ENCODE peak calls at places on chromosomes 16 and 17, in seven cellular contexts. One of them, this sample, is unnamed.

GRCh38 chr17:2029911-2030778 is at the start of gene DPH1:
- DNase-seq in C1 segment of cervical spinal cord: peak
- DNase-seq in stromal cell of bone marrow: peak
- DNase-seq in AG08396: peak
- DNase-seq in activated CD8-positive, alpha-beta T cell treated with anti-CD3 and anti-CD28 coated beads, Interleukin-2, amount 10 ng/mL, durations not matched to agents 7 days and 5 days: peak
- DNase-seq in activated gamma-delta T cell treated with anti-CD3 and anti-CD28 coated beads, Interleukin-2, amount 50 U/mL, for 16 hours: peak
- DNase-seq in ascending aorta: peak
- DNase-seq in this sample: peak

GRCh38 chr17:42221886-42222745 is 27.8 kb upstream of the GHDC start:
- DNase-seq in C1 segment of cervical spinal cord: peak
- DNase-seq in AG08396: peak
- DNase-seq in activated gamma-delta T cell treated with anti-CD3 and anti-CD28 coated beads, Interleukin-2, amount 50 U/mL, for 16 hours: peak
- DNase-seq in ascending aorta: no peak
- DNase-seq in stromal cell of bone marrow: peak
- DNase-seq in activated CD8-positive, alpha-beta T cell treated with anti-CD3 and anti-CD28 coated beads, Interleukin-2, amount 10 ng/mL, durations not matched to agents 7 days and 5 days: peak
- DNase-seq in this sample: no peak

GRCh38 chr17:42009170-42009569 is 8.1 kb downstream of the DNAJC7 start:
- DNase-seq in C1 segment of cervical spinal cord: peak
- DNase-seq in AG08396: no peak
- DNase-seq in activated gamma-delta T cell treated with anti-CD3 and anti-CD28 coated beads, Interleukin-2, amount 50 U/mL, for 16 hours: no peak
- DNase-seq in ascending aorta: no peak
- DNase-seq in activated CD8-positive, alpha-beta T cell treated with anti-CD3 and anti-CD28 coated beads, Interleukin-2, amount 10 ng/mL, durations not matched to agents 7 days and 5 days: no peak
- DNase-seq in stromal cell of bone marrow: no peak
- DNase-seq in this sample: no peak

GRCh38 chr16:74743668-74744299 is 30.8 kb downstream of the FA2H start:
- DNase-seq in ascending aorta: no peak
- DNase-seq in C1 segment of cervical spinal cord: no peak
- DNase-seq in activated CD8-positive, alpha-beta T cell treated with anti-CD3 and anti-CD28 coated beads, Interleukin-2, amount 10 ng/mL, durations not matched to agents 7 days and 5 days: no peak
- DNase-seq in AG08396: peak
- DNase-seq in stromal cell of bone marrow: peak
- DNase-seq in activated gamma-delta T cell treated with anti-CD3 and anti-CD28 coated beads, Interleukin-2, amount 50 U/mL, for 16 hours: no peak
- DNase-seq in this sample: peak

GRCh38 chr17:79835953-79836951 is 3.0 kb downstream of the CBX4 start:
- DNase-seq in activated CD8-positive, alpha-beta T cell treated with anti-CD3 and anti-CD28 coated beads, Interleukin-2, amount 10 ng/mL, durations not matched to agents 7 days and 5 days: no peak
- DNase-seq in stromal cell of bone marrow: no peak
- DNase-seq in C1 segment of cervical spinal cord: no peak
- DNase-seq in ascending aorta: no peak
- DNase-seq in AG08396: no peak
- DNase-seq in activated gamma-delta T cell treated with anti-CD3 and anti-CD28 coated beads, Interleukin-2, amount 50 U/mL, for 16 hours: no peak
- DNase-seq in this sample: no peak

GRCh38 chr17:77366558-77367245 is 225.9 kb downstream of the SEC14L1 start:
- DNase-seq in activated CD8-positive, alpha-beta T cell treated with anti-CD3 and anti-CD28 coated beads, Interleukin-2, amount 10 ng/mL, durations not matched to agents 7 days and 5 days: no peak
- DNase-seq in ascending aorta: no peak
- DNase-seq in stromal cell of bone marrow: no peak
- DNase-seq in AG08396: no peak
- DNase-seq in activated gamma-delta T cell treated with anti-CD3 and anti-CD28 coated beads, Interleukin-2, amount 50 U/mL, for 16 hours: no peak
- DNase-seq in C1 segment of cervical spinal cord: no peak
- DNase-seq in this sample: no peak

GRCh38 chr16:46745594-46745993 is 2.5 kb downstream of the MYLK3 start:
- DNase-seq in activated gamma-delta T cell treated with anti-CD3 and anti-CD28 coated beads, Interleukin-2, amount 50 U/mL, for 16 hours: no peak
- DNase-seq in ascending aorta: no peak
- DNase-seq in C1 segment of cervical spinal cord: no peak
- DNase-seq in activated CD8-positive, alpha-beta T cell treated with anti-CD3 and anti-CD28 coated beads, Interleukin-2, amount 10 ng/mL, durations not matched to agents 7 days and 5 days: no peak
- DNase-seq in AG08396: no peak
- DNase-seq in stromal cell of bone marrow: no peak
- DNase-seq in this sample: no peak

GRCh38 chr16:68128577-68129305 is 43.6 kb downstream of the NFATC3 start:
- DNase-seq in activated gamma-delta T cell treated with anti-CD3 and anti-CD28 coated beads, Interleukin-2, amount 50 U/mL, for 16 hours: no peak
- DNase-seq in AG08396: no peak
- DNase-seq in ascending aorta: no peak
- DNase-seq in activated CD8-positive, alpha-beta T cell treated with anti-CD3 and anti-CD28 coated beads, Interleukin-2, amount 10 ng/mL, durations not matched to agents 7 days and 5 days: no peak
- DNase-seq in stromal cell of bone marrow: no peak
- DNase-seq in C1 segment of cervical spinal cord: no peak
- DNase-seq in this sample: peak

GRCh38 chr17:7396147-7396546 is 1.8 kb upstream of the PLSCR3 start:
- DNase-seq in AG08396: no peak
- DNase-seq in activated CD8-positive, alpha-beta T cell treated with anti-CD3 and anti-CD28 coated beads, Interleukin-2, amount 10 ng/mL, durations not matched to agents 7 days and 5 days: no peak
- DNase-seq in ascending aorta: no peak
- DNase-seq in C1 segment of cervical spinal cord: no peak
- DNase-seq in stromal cell of bone marrow: no peak
- DNase-seq in activated gamma-delta T cell treated with anti-CD3 and anti-CD28 coated beads, Interleukin-2, amount 50 U/mL, for 16 hours: no peak
- DNase-seq in this sample: no peak

GRCh38 chr17:74994440-74994839 is 7.0 kb downstream of the CDR2L start:
- DNase-seq in stromal cell of bone marrow: no peak
- DNase-seq in C1 segment of cervical spinal cord: no peak
- DNase-seq in activated CD8-positive, alpha-beta T cell treated with anti-CD3 and anti-CD28 coated beads, Interleukin-2, amount 10 ng/mL, durations not matched to agents 7 days and 5 days: no peak
- DNase-seq in ascending aorta: no peak
- DNase-seq in activated gamma-delta T cell treated with anti-CD3 and anti-CD28 coated beads, Interleukin-2, amount 50 U/mL, for 16 hours: no peak
- DNase-seq in AG08396: no peak
- DNase-seq in this sample: no peak

GRCh38 chr17:16872836-16873653 is 98.9 kb downstream of the TNFRSF13B start:
- DNase-seq in C1 segment of cervical spinal cord: no peak
- DNase-seq in activated CD8-positive, alpha-beta T cell treated with anti-CD3 and anti-CD28 coated beads, Interleukin-2, amount 10 ng/mL, durations not matched to agents 7 days and 5 days: peak
- DNase-seq in stromal cell of bone marrow: no peak
- DNase-seq in ascending aorta: peak
- DNase-seq in AG08396: peak
- DNase-seq in activated gamma-delta T cell treated with anti-CD3 and anti-CD28 coated beads, Interleukin-2, amount 50 U/mL, for 16 hours: no peak
- DNase-seq in this sample: no peak

GRCh38 chr17:42748202-42748905 is 3.5 kb upstream of the EZH1 start:
- DNase-seq in activated gamma-delta T cell treated with anti-CD3 and anti-CD28 coated beads, Interleukin-2, amount 50 U/mL, for 16 hours: no peak
- DNase-seq in stromal cell of bone marrow: no peak
- DNase-seq in AG08396: no peak
- DNase-seq in activated CD8-positive, alpha-beta T cell treated with anti-CD3 and anti-CD28 coated beads, Interleukin-2, amount 10 ng/mL, durations not matched to agents 7 days and 5 days: no peak
- DNase-seq in ascending aorta: no peak
- DNase-seq in C1 segment of cervical spinal cord: no peak
- DNase-seq in this sample: no peak

GRCh38 chr16:49377196-49377755 is 3.7 kb downstream of the C16orf78 start:
- DNase-seq in stromal cell of bone marrow: no peak
- DNase-seq in activated gamma-delta T cell treated with anti-CD3 and anti-CD28 coated beads, Interleukin-2, amount 50 U/mL, for 16 hours: no peak
- DNase-seq in AG08396: no peak
- DNase-seq in ascending aorta: no peak
- DNase-seq in C1 segment of cervical spinal cord: no peak
- DNase-seq in activated CD8-positive, alpha-beta T cell treated with anti-CD3 and anti-CD28 coated beads, Interleukin-2, amount 10 ng/mL, durations not matched to agents 7 days and 5 days: no peak
- DNase-seq in this sample: no peak

GRCh38 chr17:1639549-1639948 is 6.0 kb downstream of the SCARF1 start:
- DNase-seq in stromal cell of bone marrow: no peak
- DNase-seq in activated CD8-positive, alpha-beta T cell treated with anti-CD3 and anti-CD28 coated beads, Interleukin-2, amount 10 ng/mL, durations not matched to agents 7 days and 5 days: no peak
- DNase-seq in AG08396: no peak
- DNase-seq in activated gamma-delta T cell treated with anti-CD3 and anti-CD28 coated beads, Interleukin-2, amount 50 U/mL, for 16 hours: no peak
- DNase-seq in C1 segment of cervical spinal cord: no peak
- DNase-seq in ascending aorta: no peak
- DNase-seq in this sample: no peak

GRCh38 chr17:57355090-57355859 is 99.0 kb downstream of the MSI2 start:
- DNase-seq in activated CD8-positive, alpha-beta T cell treated with anti-CD3 and anti-CD28 coated beads, Interleukin-2, amount 10 ng/mL, durations not matched to agents 7 days and 5 days: no peak
- DNase-seq in ascending aorta: peak
- DNase-seq in activated gamma-delta T cell treated with anti-CD3 and anti-CD28 coated beads, Interleukin-2, amount 50 U/mL, for 16 hours: no peak
- DNase-seq in stromal cell of bone marrow: no peak
- DNase-seq in C1 segment of cervical spinal cord: no peak
- DNase-seq in AG08396: no peak
- DNase-seq in this sample: no peak

GRCh38 chr17:54795046-54795445 is 105.6 kb upstream of the TOM1L1 start:
- DNase-seq in C1 segment of cervical spinal cord: no peak
- DNase-seq in activated gamma-delta T cell treated with anti-CD3 and anti-CD28 coated beads, Interleukin-2, amount 50 U/mL, for 16 hours: no peak
- DNase-seq in ascending aorta: no peak
- DNase-seq in AG08396: no peak
- DNase-seq in stromal cell of bone marrow: no peak
- DNase-seq in activated CD8-positive, alpha-beta T cell treated with anti-CD3 and anti-CD28 coated beads, Interleukin-2, amount 10 ng/mL, durations not matched to agents 7 days and 5 days: no peak
- DNase-seq in this sample: no peak

GRCh38 chr17:57576744-57577143 is 168.4 kb downstream of the CCDC182 start:
- DNase-seq in AG08396: no peak
- DNase-seq in stromal cell of bone marrow: no peak
- DNase-seq in ascending aorta: no peak
- DNase-seq in activated CD8-positive, alpha-beta T cell treated with anti-CD3 and anti-CD28 coated beads, Interleukin-2, amount 10 ng/mL, durations not matched to agents 7 days and 5 days: no peak
- DNase-seq in activated gamma-delta T cell treated with anti-CD3 and anti-CD28 coated beads, Interleukin-2, amount 50 U/mL, for 16 hours: no peak
- DNase-seq in C1 segment of cervical spinal cord: no peak
- DNase-seq in this sample: no peak

GRCh38 chr17:79476074-79476473 is 134.8 kb downstream of the RBFOX3 start:
- DNase-seq in ascending aorta: no peak
- DNase-seq in activated gamma-delta T cell treated with anti-CD3 and anti-CD28 coated beads, Interleukin-2, amount 50 U/mL, for 16 hours: no peak
- DNase-seq in C1 segment of cervical spinal cord: no peak
- DNase-seq in stromal cell of bone marrow: no peak
- DNase-seq in AG08396: no peak
- DNase-seq in activated CD8-positive, alpha-beta T cell treated with anti-CD3 and anti-CD28 coated beads, Interleukin-2, amount 10 ng/mL, durations not matched to agents 7 days and 5 days: no peak
- DNase-seq in this sample: no peak

GRCh38 chr17:40070895-40071719 is 8.3 kb downstream of the THRA start:
- DNase-seq in ascending aorta: peak
- DNase-seq in activated CD8-positive, alpha-beta T cell treated with anti-CD3 and anti-CD28 coated beads, Interleukin-2, amount 10 ng/mL, durations not matched to agents 7 days and 5 days: no peak
- DNase-seq in C1 segment of cervical spinal cord: no peak
- DNase-seq in activated gamma-delta T cell treated with anti-CD3 and anti-CD28 coated beads, Interleukin-2, amount 50 U/mL, for 16 hours: no peak
- DNase-seq in AG08396: no peak
- DNase-seq in stromal cell of bone marrow: no peak
- DNase-seq in this sample: no peak

GRCh38 chr17:33112763-33113162 is 121.1 kb downstream of the SPACA3 start:
- DNase-seq in activated CD8-positive, alpha-beta T cell treated with anti-CD3 and anti-CD28 coated beads, Interleukin-2, amount 10 ng/mL, durations not matched to agents 7 days and 5 days: no peak
- DNase-seq in stromal cell of bone marrow: peak
- DNase-seq in C1 segment of cervical spinal cord: no peak
- DNase-seq in ascending aorta: no peak
- DNase-seq in activated gamma-delta T cell treated with anti-CD3 and anti-CD28 coated beads, Interleukin-2, amount 50 U/mL, for 16 hours: no peak
- DNase-seq in AG08396: peak
- DNase-seq in this sample: no peak

GRCh38 chr16:83779881-83780280 is 27.9 kb upstream of the HSBP1 start:
- DNase-seq in activated gamma-delta T cell treated with anti-CD3 and anti-CD28 coated beads, Interleukin-2, amount 50 U/mL, for 16 hours: no peak
- DNase-seq in ascending aorta: no peak
- DNase-seq in activated CD8-positive, alpha-beta T cell treated with anti-CD3 and anti-CD28 coated beads, Interleukin-2, amount 10 ng/mL, durations not matched to agents 7 days and 5 days: no peak
- DNase-seq in AG08396: no peak
- DNase-seq in C1 segment of cervical spinal cord: no peak
- DNase-seq in stromal cell of bone marrow: peak
- DNase-seq in this sample: no peak

GRCh38 chr17:31802502-31802901 is 56.5 kb downstream of the COPRS start:
- DNase-seq in C1 segment of cervical spinal cord: no peak
- DNase-seq in ascending aorta: no peak
- DNase-seq in stromal cell of bone marrow: no peak
- DNase-seq in activated CD8-positive, alpha-beta T cell treated with anti-CD3 and anti-CD28 coated beads, Interleukin-2, amount 10 ng/mL, durations not matched to agents 7 days and 5 days: no peak
- DNase-seq in AG08396: no peak
- DNase-seq in activated gamma-delta T cell treated with anti-CD3 and anti-CD28 coated beads, Interleukin-2, amount 50 U/mL, for 16 hours: no peak
- DNase-seq in this sample: no peak

GRCh38 chr16:19753815-19754643 is 36.0 kb downstream of the IQCK start:
- DNase-seq in AG08396: no peak
- DNase-seq in C1 segment of cervical spinal cord: no peak
- DNase-seq in activated CD8-positive, alpha-beta T cell treated with anti-CD3 and anti-CD28 coated beads, Interleukin-2, amount 10 ng/mL, durations not matched to agents 7 days and 5 days: no peak
- DNase-seq in activated gamma-delta T cell treated with anti-CD3 and anti-CD28 coated beads, Interleukin-2, amount 50 U/mL, for 16 hours: no peak
- DNase-seq in ascending aorta: peak
- DNase-seq in stromal cell of bone marrow: no peak
- DNase-seq in this sample: no peak

GRCh38 chr17:64718058-64718457 is 56.0 kb upstream of the SMURF2 start:
- DNase-seq in C1 segment of cervical spinal cord: no peak
- DNase-seq in stromal cell of bone marrow: no peak
- DNase-seq in AG08396: no peak
- DNase-seq in ascending aorta: no peak
- DNase-seq in activated CD8-positive, alpha-beta T cell treated with anti-CD3 and anti-CD28 coated beads, Interleukin-2, amount 10 ng/mL, durations not matched to agents 7 days and 5 days: no peak
- DNase-seq in activated gamma-delta T cell treated with anti-CD3 and anti-CD28 coated beads, Interleukin-2, amount 50 U/mL, for 16 hours: no peak
- DNase-seq in this sample: no peak

GRCh38 chr17:40063034-40063765 is 435 bp downstream of the THRA start:
- DNase-seq in ascending aorta: no peak
- DNase-seq in stromal cell of bone marrow: no peak
- DNase-seq in activated gamma-delta T cell treated with anti-CD3 and anti-CD28 coated beads, Interleukin-2, amount 50 U/mL, for 16 hours: no peak
- DNase-seq in AG08396: peak
- DNase-seq in activated CD8-positive, alpha-beta T cell treated with anti-CD3 and anti-CD28 coated beads, Interleukin-2, amount 10 ng/mL, durations not matched to agents 7 days and 5 days: peak
- DNase-seq in C1 segment of cervical spinal cord: no peak
- DNase-seq in this sample: no peak

GRCh38 chr16:2447920-2448583 is 11.9 kb upstream of the TEDC2 start:
- DNase-seq in stromal cell of bone marrow: no peak
- DNase-seq in C1 segment of cervical spinal cord: no peak
- DNase-seq in activated gamma-delta T cell treated with anti-CD3 and anti-CD28 coated beads, Interleukin-2, amount 50 U/mL, for 16 hours: no peak
- DNase-seq in ascending aorta: no peak
- DNase-seq in AG08396: peak
- DNase-seq in activated CD8-positive, alpha-beta T cell treated with anti-CD3 and anti-CD28 coated beads, Interleukin-2, amount 10 ng/mL, durations not matched to agents 7 days and 5 days: no peak
- DNase-seq in this sample: no peak

GRCh38 chr16:3012246-3012645 is 477 bp upstream of the CLDN9 start:
- DNase-seq in AG08396: no peak
- DNase-seq in C1 segment of cervical spinal cord: no peak
- DNase-seq in stromal cell of bone marrow: no peak
- DNase-seq in activated CD8-positive, alpha-beta T cell treated with anti-CD3 and anti-CD28 coated beads, Interleukin-2, amount 10 ng/mL, durations not matched to agents 7 days and 5 days: no peak
- DNase-seq in activated gamma-delta T cell treated with anti-CD3 and anti-CD28 coated beads, Interleukin-2, amount 50 U/mL, for 16 hours: no peak
- DNase-seq in ascending aorta: no peak
- DNase-seq in this sample: no peak

GRCh38 chr16:75789237-75789636 is 62.9 kb upstream of the CPHXL start:
- DNase-seq in AG08396: peak
- DNase-seq in C1 segment of cervical spinal cord: no peak
- DNase-seq in activated gamma-delta T cell treated with anti-CD3 and anti-CD28 coated beads, Interleukin-2, amount 50 U/mL, for 16 hours: peak
- DNase-seq in stromal cell of bone marrow: peak
- DNase-seq in ascending aorta: no peak
- DNase-seq in activated CD8-positive, alpha-beta T cell treated with anti-CD3 and anti-CD28 coated beads, Interleukin-2, amount 10 ng/mL, durations not matched to agents 7 days and 5 days: peak
- DNase-seq in this sample: no peak

GRCh38 chr17:68437979-68438877 is 19.1 kb downstream of the WIPI1 start:
- DNase-seq in C1 segment of cervical spinal cord: no peak
- DNase-seq in activated CD8-positive, alpha-beta T cell treated with anti-CD3 and anti-CD28 coated beads, Interleukin-2, amount 10 ng/mL, durations not matched to agents 7 days and 5 days: peak
- DNase-seq in stromal cell of bone marrow: no peak
- DNase-seq in ascending aorta: no peak
- DNase-seq in activated gamma-delta T cell treated with anti-CD3 and anti-CD28 coated beads, Interleukin-2, amount 50 U/mL, for 16 hours: peak
- DNase-seq in AG08396: peak
- DNase-seq in this sample: no peak

GRCh38 chr17:77306790-77307478 is 166.2 kb downstream of the SEC14L1 start:
- DNase-seq in C1 segment of cervical spinal cord: no peak
- DNase-seq in ascending aorta: no peak
- DNase-seq in stromal cell of bone marrow: no peak
- DNase-seq in activated CD8-positive, alpha-beta T cell treated with anti-CD3 and anti-CD28 coated beads, Interleukin-2, amount 10 ng/mL, durations not matched to agents 7 days and 5 days: no peak
- DNase-seq in AG08396: no peak
- DNase-seq in activated gamma-delta T cell treated with anti-CD3 and anti-CD28 coated beads, Interleukin-2, amount 50 U/mL, for 16 hours: no peak
- DNase-seq in this sample: no peak

This sample was measured in epithelial cell of proximal tubule.